ENCODE peak calls at places on chromosomes 1 and 21, in six cellular contexts. S is RWPE1, N is IMR-90, H is uterus, E is neuronal stem cell, X is breast epithelium. W is an unnamed sample.

GRCh38 chr1:21638531-21639341 is 30.4 kb downstream of the RAP1GAP start:
- DNase-seq in S (peak; percentile 90), N (peak; percentile 73), H (no peak), E (no peak), X (peak; percentile 67), W (peak; percentile 48)

GRCh38 chr1:201024251-201024998 is 911 bp upstream of the KIF21B start:
- DNase-seq in S (no peak), N (no peak), H (no peak), E (no peak), X (no peak), W (no peak)

GRCh38 chr1:179786815-179787736 is 44.0 kb downstream of the FAM163A start:
- DNase-seq in S (no peak), N (no peak), H (no peak), E (no peak), X (no peak), W (no peak)

GRCh38 chr21:23101111-23101510 is 2102.9 kb downstream of the NCAM2 start:
- DNase-seq in S (no peak), N (no peak), H (no peak), E (no peak), X (no peak), W (no peak)

GRCh38 chr1:85199667-85200366 is 999 bp downstream of the SYDE2 start:
- DNase-seq in S (no peak), N (no peak), H (no peak), E (peak; percentile 11), X (no peak), W (no peak)

GRCh38 chr1:63728611-63729226 is 45.1 kb upstream of the ROR1 start:
- DNase-seq in S (no peak), N (no peak), H (no peak), E (no peak), X (no peak), W (no peak)

GRCh38 chr1:15911927-15912326 is 64.0 kb downstream of the ZBTB17 start:
- DNase-seq in S (no peak), N (no peak), H (no peak), E (no peak), X (no peak), W (peak; percentile 14)

GRCh38 chr1:30868833-30869435 is 39.6 kb downstream of the SDC3 start:
- DNase-seq in S (no peak), N (no peak), H (no peak), E (no peak), X (no peak), W (no peak)

GRCh38 chr1:239084459-239085080 is 301.8 kb upstream of the CHRM3 start:
- DNase-seq in S (no peak), N (no peak), H (no peak), E (no peak), X (no peak), W (no peak)

GRCh38 chr1:202621446-202621845 is 88.8 kb downstream of the SYT2 start:
- DNase-seq in S (no peak), N (no peak), H (no peak), E (no peak), X (no peak), W (no peak)

GRCh38 chr1:7422966-7423365 is 348.1 kb upstream of the VAMP3 start:
- DNase-seq in S (no peak), N (no peak), H (no peak), E (no peak), X (peak; percentile 35), W (no peak)

GRCh38 chr1:247373721-247374141 is 42.1 kb upstream of the ZNF496 start:
- DNase-seq in S (peak; percentile 23), N (peak; percentile 32), H (peak; percentile 54), E (peak; percentile 30), X (no peak), W (no peak)

GRCh38 chr1:1788646-1789431 is 10.6 kb upstream of the NADK start:
- DNase-seq in S (no peak), N (peak; percentile 42), H (no peak), E (no peak), X (no peak), W (no peak)

GRCh38 chr1:51070640-51071039 is 31.4 kb upstream of the C1orf185 start:
- DNase-seq in S (peak; percentile 79), N (peak; percentile 72), H (no peak), E (no peak), X (no peak), W (no peak)

GRCh38 chr1:54540891-54541290 is 7.1 kb upstream of the ACOT11 start:
- DNase-seq in S (no peak), N (no peak), H (no peak), E (no peak), X (no peak), W (no peak)

GRCh38 chr1:56715161-56715560 is 70.0 kb downstream of the PRKAA2 start:
- DNase-seq in S (no peak), N (peak; percentile 27), H (no peak), E (no peak), X (no peak), W (no peak)

GRCh38 chr1:244077473-244078220 is 26.6 kb downstream of the ZBTB18 start:
- DNase-seq in S (no peak), N (no peak), H (no peak), E (no peak), X (no peak), W (no peak)

DNA sequence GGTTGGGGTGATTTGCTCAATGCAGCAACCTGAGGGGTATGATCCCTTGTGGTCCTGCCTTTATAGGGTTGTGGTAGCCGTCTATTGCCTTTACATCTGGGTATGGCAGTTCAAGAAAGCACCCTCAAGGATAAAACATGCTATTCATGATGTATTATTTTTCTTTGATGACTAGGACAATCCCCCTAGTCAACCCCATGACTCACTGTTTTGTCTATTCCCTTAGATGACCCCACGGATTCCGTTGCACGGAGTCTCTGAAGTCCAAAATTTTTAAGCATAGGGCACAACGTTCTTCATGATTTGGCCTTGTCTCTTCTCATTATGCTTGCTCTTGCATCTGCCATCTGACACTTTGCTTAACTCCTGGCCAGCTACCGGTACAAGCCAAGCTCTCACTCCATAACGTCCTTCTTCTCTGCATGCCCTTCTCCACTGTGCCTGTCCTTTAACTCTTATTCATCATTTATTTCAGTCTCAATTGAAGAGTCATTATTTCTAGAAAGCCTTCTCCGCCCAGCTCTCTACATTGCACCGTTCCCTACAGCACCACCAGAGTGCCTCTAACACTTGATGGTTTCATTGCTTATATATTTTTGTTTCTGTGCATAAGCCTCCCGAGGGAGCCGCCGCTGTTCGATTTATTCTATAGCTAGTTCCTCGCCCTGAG is 838 bp upstream of the DISP1 start:
- DNase-seq in S (no peak), N (peak; percentile 49), H (no peak), E (no peak), X (no peak), W (no peak)
- H3K27ac ChIP-seq in S (peak overlapping the region; percentile 91), N (peak overlapping the region; percentile 83), H (peak overlapping the region; percentile 92), E (no peak overlapping the region), X (peak overlapping the region; percentile 94), W (peak overlapping the region; percentile 83)

DNA sequence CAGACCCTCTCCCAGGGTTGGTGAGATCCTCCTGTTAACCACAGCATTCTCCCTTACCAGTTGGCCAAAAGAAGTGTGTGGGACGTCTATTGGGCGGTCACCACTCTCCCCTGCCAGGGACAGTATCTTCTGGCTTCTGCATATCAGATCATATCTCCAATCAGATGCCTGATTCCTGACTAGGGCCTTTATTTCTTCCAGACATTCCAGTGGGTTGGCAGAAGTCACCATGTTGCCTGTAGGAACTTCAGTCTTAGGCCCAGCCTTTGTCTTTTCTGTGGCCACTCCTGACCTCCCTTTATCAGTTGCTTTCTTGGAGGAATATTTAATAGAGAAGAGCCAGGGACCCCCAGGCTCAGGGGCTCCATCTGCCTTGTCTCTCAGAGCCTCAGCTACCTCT is 130.4 kb upstream of the F3 start:
- DNase-seq in S (no peak), N (no peak), H (no peak), E (no peak), X (no peak), W (no peak)
- H3K27ac ChIP-seq in S (no peak overlapping the region), N (peak overlapping the region; percentile 85), H (no peak overlapping the region), E (no peak overlapping the region), X (no peak overlapping the region), W (no peak overlapping the region)

GRCh38 chr21:45982758-45983731 is 1.5 kb downstream of the COL6A1 start:
- DNase-seq in S (no peak), N (no peak), H (peak; percentile 40), E (no peak), X (peak; percentile 51), W (no peak)

GRCh38 chr21:45981154-45981606 is 390 bp upstream of the COL6A1 start:
- DNase-seq in S (peak; percentile 76), N (peak; percentile 88), H (peak; percentile 90), E (peak; percentile 82), X (peak; percentile 68), W (peak; percentile 3)

GRCh38 chr21:45981641-45982255 is at the start of gene COL6A1:
- DNase-seq in S (peak; percentile 55), N (peak; percentile 66), H (peak; percentile 80), E (peak; percentile 68), X (peak; percentile 57), W (no peak)

GRCh38 chr21:45980697-45981096 is 873 bp upstream of the COL6A1 start:
- DNase-seq in S (no peak), N (no peak), H (no peak), E (no peak), X (no peak), W (no peak)

GRCh38 chr21:45982256-45982757 is 737 bp downstream of the COL6A1 start:
- DNase-seq in S (no peak), N (no peak), H (peak; percentile 51), E (no peak), X (peak; percentile 47), W (no peak)
- H3K27ac ChIP-seq in S (peak overlapping the region; percentile 87), N (peak overlapping the region; percentile 99), H (peak overlapping the region; percentile 90), E (no peak overlapping the region), X (peak overlapping the region; percentile 88), W (no peak overlapping the region)

GRCh38 chr1:154937051-154937987 is 800 bp upstream of the PMVK start:
- DNase-seq in S (peak; percentile 92), N (peak; percentile 97), H (peak; percentile 94), E (peak; percentile 90), X (peak; percentile 90), W (peak; percentile 87)

GRCh38 chr1:154940213-154940879 is 3.8 kb upstream of the PMVK start:
- DNase-seq in S (no peak), N (no peak), H (no peak), E (no peak), X (no peak), W (no peak)

GRCh38 chr1:154940880-154941228 is 4.3 kb upstream of the PMVK start:
- DNase-seq in S (no peak), N (no peak), H (no peak), E (no peak), X (no peak), W (no peak)

GRCh38 chr1:154937988-154938386 is 1.5 kb upstream of the PMVK start:
- DNase-seq in S (no peak), N (no peak), H (no peak), E (no peak), X (no peak), W (no peak)

DNA sequence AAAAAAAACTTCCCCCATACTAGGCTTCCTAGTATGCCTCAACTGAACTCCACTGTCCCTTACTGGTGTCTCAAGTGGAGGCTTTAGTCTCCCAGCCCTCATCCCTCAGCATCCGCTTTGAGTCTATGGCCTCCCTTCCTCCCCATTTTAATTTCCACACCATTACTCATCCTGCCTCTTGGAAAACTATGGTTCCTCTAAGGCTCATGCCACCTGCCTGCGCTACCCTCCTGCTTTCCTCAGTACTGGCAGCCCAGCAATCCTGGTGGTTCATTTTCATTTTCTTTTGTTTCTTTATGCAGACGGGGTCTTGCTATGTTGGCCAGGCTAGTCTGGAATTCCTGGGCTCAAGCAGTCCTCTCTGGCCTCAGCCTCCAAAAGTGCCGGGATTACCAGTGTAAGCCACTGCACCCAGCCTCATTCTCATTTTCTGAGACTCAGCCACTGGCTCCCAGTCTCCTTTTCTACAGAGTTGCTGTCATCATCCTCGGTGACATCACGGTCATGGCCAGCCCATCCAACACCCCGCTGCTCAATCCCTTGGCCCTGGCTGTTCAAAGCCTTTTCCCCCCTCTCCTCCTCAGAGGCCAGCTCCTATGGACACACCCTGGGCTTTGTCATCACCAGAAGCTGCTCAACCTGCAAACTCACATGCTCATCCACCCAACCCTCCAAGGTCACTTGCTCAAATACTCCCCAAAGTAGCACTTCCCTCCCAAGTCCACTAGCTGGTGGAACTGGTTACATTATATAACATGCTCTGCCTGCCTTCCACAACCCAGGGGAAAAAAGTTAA is 2.3 kb upstream of the PMVK start:
- DNase-seq in S (no peak), N (no peak), H (no peak), E (no peak), X (no peak), W (no peak)
- H3K27ac ChIP-seq in S (peak overlapping the region; percentile 98), N (no peak overlapping the region), H (peak overlapping the region; percentile 98), E (no peak overlapping the region), X (peak overlapping the region; percentile 98), W (peak overlapping the region; percentile 97)